ENCODE peak calls at places on chromosomes 16 and 17, in five cellular contexts. One of them, this sample, is unnamed.

GRCh38 chr17:82222816-82223215 is 6.0 kb upstream of the SLC16A3 start:
- DNase-seq in SK-N-SH: peak; percentile 41
- DNase-seq in K562: no peak
- DNase-seq in H1: no peak
- DNase-seq in GM12878: no peak
- DNase-seq in this sample: no peak

GRCh38 chr17:72682597-72682996 is 409.9 kb downstream of the SLC39A11 start:
- DNase-seq in SK-N-SH: no peak
- DNase-seq in K562: no peak
- DNase-seq in H1: no peak
- DNase-seq in GM12878: no peak
- DNase-seq in this sample: peak; percentile 72

GRCh38 chr17:79625706-79626105 is 14.9 kb upstream of the RBFOX3 start:
- DNase-seq in SK-N-SH: peak; percentile 24
- DNase-seq in K562: no peak
- DNase-seq in H1: no peak
- DNase-seq in GM12878: no peak
- DNase-seq in this sample: no peak

GRCh38 chr17:44216173-44216572 is 3.3 kb downstream of the UBTF start:
- DNase-seq in SK-N-SH: no peak
- DNase-seq in K562: no peak
- DNase-seq in H1: no peak
- DNase-seq in GM12878: peak; percentile 71
- DNase-seq in this sample: no peak

GRCh38 chr16:74186589-74186988 is 110.0 kb upstream of the PSMD7 start:
- DNase-seq in SK-N-SH: peak; percentile 33
- DNase-seq in K562: no peak
- DNase-seq in H1: no peak
- DNase-seq in GM12878: no peak
- DNase-seq in this sample: no peak

GRCh38 chr16:57589374-57589773 is 39.1 kb upstream of the ADGRG1 start:
- DNase-seq in SK-N-SH: no peak
- DNase-seq in K562: peak; percentile 6
- DNase-seq in H1: no peak
- DNase-seq in GM12878: peak; percentile 24
- DNase-seq in this sample: no peak

GRCh38 chr17:50111687-50112655 is 16.8 kb downstream of the PDK2 start:
- DNase-seq in SK-N-SH: peak; percentile 66
- DNase-seq in K562: no peak
- DNase-seq in H1: no peak
- DNase-seq in GM12878: no peak
- DNase-seq in this sample: peak; percentile 84

GRCh38 chr17:76868176-76868668 is at the start of gene MGAT5B:
- DNase-seq in SK-N-SH: peak; percentile 100
- DNase-seq in K562: peak; percentile 94
- DNase-seq in H1: peak; percentile 67
- DNase-seq in GM12878: no peak
- DNase-seq in this sample: peak; percentile 53

GRCh38 chr17:38926290-38927070 is 1.1 kb downstream of the LASP1NB start:
- DNase-seq in SK-N-SH: no peak
- DNase-seq in K562: peak; percentile 64
- DNase-seq in H1: no peak
- DNase-seq in GM12878: no peak
- DNase-seq in this sample: no peak

GRCh38 chr17:68455756-68456528 is 1.4 kb downstream of the WIPI1 start:
- DNase-seq in SK-N-SH: peak; percentile 34
- DNase-seq in K562: no peak
- DNase-seq in H1: no peak
- DNase-seq in GM12878: no peak
- DNase-seq in this sample: peak; percentile 89

GRCh38 chr16:2147378-2147777 is 1.0 kb upstream of the RAB26 start:
- DNase-seq in SK-N-SH: no peak
- DNase-seq in K562: no peak
- DNase-seq in H1: no peak
- DNase-seq in GM12878: no peak
- DNase-seq in this sample: no peak

GRCh38 chr17:16343569-16343968 is 9.7 kb downstream of the CENPV start:
- DNase-seq in SK-N-SH: no peak
- DNase-seq in K562: no peak
- DNase-seq in H1: no peak
- DNase-seq in GM12878: no peak
- DNase-seq in this sample: no peak

GRCh38 chr17:2172447-2172938 is 117.6 kb downstream of the HIC1 start:
- DNase-seq in SK-N-SH: no peak
- DNase-seq in K562: no peak
- DNase-seq in H1: no peak
- DNase-seq in GM12878: no peak
- DNase-seq in this sample: no peak

GRCh38 chr16:60329110-60329509 is 1595.0 kb upstream of the GOT2 start:
- DNase-seq in SK-N-SH: no peak
- DNase-seq in K562: no peak
- DNase-seq in H1: no peak
- DNase-seq in GM12878: no peak
- DNase-seq in this sample: no peak

GRCh38 chr17:36942031-36942599 is 4.8 kb downstream of the LHX1 start:
- DNase-seq in SK-N-SH: peak; percentile 76
- DNase-seq in K562: no peak
- DNase-seq in H1: no peak
- DNase-seq in GM12878: no peak
- DNase-seq in this sample: no peak

GRCh38 chr17:72837335-72837734 is 255.2 kb downstream of the SLC39A11 start:
- DNase-seq in SK-N-SH: no peak
- DNase-seq in K562: no peak
- DNase-seq in H1: no peak
- DNase-seq in GM12878: no peak
- DNase-seq in this sample: peak; percentile 59

GRCh38 chr16:66099261-66099660 is 267.2 kb upstream of the CDH5 start:
- DNase-seq in SK-N-SH: no peak
- DNase-seq in K562: no peak
- DNase-seq in H1: no peak
- DNase-seq in GM12878: no peak
- DNase-seq in this sample: no peak

GRCh38 chr16:8686031-8686621 is 11.7 kb downstream of the ABAT start:
- DNase-seq in SK-N-SH: peak; percentile 49
- DNase-seq in K562: no peak
- DNase-seq in H1: no peak
- DNase-seq in GM12878: no peak
- DNase-seq in this sample: no peak

GRCh38 chr16:80147021-80147680 is 393.6 kb upstream of the DYNLRB2 start:
- DNase-seq in SK-N-SH: no peak
- DNase-seq in K562: no peak
- DNase-seq in H1: no peak
- DNase-seq in GM12878: no peak
- DNase-seq in this sample: no peak

DNA sequence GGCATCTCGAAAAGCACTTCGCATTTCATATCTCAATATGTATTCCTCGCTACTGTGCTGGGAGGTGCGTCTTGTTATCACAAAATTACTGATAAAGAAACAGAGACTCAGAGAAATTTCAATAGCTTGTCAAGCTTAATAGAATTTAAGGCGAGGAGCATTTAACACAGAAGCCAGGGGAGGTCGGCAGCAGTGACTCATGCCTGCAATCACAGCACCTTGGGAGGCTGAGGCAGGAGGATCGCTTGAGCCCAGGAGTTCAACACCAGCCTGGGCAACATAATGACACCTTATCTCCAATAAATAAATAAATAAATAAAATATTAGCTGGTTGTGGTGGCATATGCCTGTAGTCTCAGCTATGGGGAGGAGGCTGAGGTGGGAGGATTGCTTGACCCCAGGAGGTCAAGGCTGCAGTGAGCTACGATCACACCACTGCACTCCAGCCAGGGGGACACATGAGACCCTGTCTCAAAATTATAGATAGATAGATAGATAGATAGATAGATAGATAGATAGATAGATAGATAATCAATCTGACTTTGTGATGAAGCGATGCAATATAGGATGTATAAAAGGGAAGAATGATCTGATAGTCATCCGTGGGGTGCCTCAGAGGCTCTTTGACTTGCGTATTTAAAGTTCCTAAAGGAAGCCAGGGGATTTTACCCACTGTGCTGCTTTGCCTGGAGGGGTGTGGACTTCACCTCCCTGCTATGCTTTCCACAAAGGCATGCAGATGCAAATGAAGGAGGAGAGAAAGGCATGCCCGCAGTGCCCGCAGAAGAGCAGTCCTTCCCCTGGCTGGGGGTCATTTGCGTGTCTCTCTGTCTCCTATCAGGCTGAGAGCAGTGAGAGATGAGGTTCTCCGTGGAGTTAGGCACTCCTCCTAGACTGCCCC is 15.9 kb upstream of the USP10 start:
- DNase-seq in SK-N-SH: no peak
- DNase-seq in K562: no peak
- DNase-seq in H1: peak; percentile 17
- DNase-seq in GM12878: no peak
- DNase-seq in this sample: no peak
- TF ChIP-seq JUND in SK-N-SH: no peak
- TF ChIP-seq JUND in K562: no peak
- TF ChIP-seq JUND in H1: no peak
- TF ChIP-seq JUND in GM12878: no peak
- TF ChIP-seq JUND in this sample: no peak

DNA sequence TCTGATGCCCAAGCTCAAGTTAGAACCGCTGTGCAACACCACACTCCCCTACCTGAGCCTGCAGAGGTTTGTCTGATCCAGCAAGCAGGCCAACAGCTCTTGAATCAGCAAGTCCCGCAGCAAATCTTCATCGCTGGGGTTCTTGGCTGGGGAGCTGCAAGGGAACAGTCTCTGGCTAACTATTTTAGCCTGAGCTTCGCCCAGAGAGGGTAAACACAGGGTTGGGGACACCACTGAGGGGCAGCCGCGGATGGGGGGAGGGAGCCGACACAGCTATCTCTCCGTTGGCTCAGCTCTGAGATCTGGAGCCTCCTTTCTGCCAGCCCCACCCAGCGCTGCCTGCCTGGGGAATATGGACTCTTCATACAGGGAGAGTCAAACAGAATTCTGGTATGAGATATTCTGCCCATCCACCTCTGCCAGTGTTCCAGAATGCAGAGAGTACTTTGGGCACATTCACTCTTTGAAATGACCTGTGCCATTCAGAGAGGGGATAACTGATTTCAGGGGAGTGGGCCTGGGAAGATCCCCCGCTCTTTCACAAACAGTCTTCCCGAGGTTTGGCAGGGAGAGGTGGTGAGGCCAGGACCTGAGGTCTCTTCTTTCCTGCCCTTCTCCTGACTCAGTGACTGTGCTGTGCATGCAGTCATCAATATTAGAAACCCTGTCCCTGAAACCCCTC is 7.4 kb downstream of the GIP start:
- DNase-seq in SK-N-SH: no peak
- DNase-seq in K562: peak; percentile 24
- DNase-seq in H1: no peak
- DNase-seq in GM12878: no peak
- DNase-seq in this sample: peak; percentile 73
- TF ChIP-seq CHD2 in SK-N-SH: no peak
- TF ChIP-seq CHD2 in K562: no peak
- TF ChIP-seq CHD2 in H1: no peak
- TF ChIP-seq CHD2 in GM12878: no peak
- TF ChIP-seq CHD2 in this sample: no peak

DNA sequence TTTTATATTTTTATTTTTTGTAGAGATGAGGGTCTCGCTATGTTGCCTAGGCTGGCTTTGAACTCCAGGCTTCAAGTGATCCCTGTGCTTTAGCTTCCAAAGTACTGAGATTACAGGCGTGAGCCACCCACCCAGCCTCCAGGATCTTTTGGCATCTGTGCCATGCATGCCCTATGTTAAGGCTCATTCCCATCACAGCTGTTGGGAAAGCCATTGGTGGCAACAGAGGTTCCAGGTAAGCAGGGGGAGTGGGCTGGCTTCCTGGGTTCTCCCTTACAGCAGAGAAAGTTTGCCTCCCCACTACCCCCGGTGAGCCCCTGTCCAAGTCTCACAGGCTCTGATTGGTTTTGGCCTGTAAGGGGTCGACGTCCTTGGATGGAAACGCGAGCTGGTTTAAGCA is 8.9 kb upstream of the MRTFB start:
- DNase-seq in SK-N-SH: no peak
- DNase-seq in K562: no peak
- DNase-seq in H1: no peak
- DNase-seq in GM12878: no peak
- DNase-seq in this sample: no peak
- TF ChIP-seq JUND in SK-N-SH: no peak
- TF ChIP-seq JUND in K562: no peak
- TF ChIP-seq JUND in H1: no peak
- TF ChIP-seq JUND in GM12878: no peak
- TF ChIP-seq JUND in this sample: no peak

DNA sequence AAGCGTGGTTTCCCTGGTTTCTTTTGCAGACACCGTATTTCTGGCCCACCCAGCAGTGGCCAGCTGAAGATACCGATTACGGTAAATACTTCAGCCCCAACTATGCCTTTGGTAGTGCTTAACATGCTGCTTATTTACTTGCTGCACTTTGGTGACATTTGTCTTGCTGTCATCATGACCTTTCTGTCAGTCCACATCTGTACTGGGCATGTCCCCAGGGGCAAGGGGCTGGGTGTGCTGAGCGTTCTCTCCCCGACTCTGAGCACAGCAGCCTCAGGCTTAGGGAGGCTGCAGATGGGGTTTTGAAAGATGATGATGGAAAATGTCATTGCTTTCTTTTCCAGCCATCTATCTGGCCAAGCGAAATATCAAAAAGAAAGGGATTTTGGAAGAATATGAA is 23.3 kb downstream of the RGS9 start:
- DNase-seq in SK-N-SH: no peak
- DNase-seq in K562: no peak
- DNase-seq in H1: no peak
- DNase-seq in GM12878: no peak
- DNase-seq in this sample: no peak
- TF ChIP-seq CHD2 in SK-N-SH: no peak
- TF ChIP-seq CHD2 in K562: no peak
- TF ChIP-seq CHD2 in H1: no peak
- TF ChIP-seq CHD2 in GM12878: no peak
- TF ChIP-seq CHD2 in this sample: no peak

GRCh38 chr17:8755590-8756255 is 2.6 kb downstream of the SPDYE4 start:
- DNase-seq in SK-N-SH: no peak
- DNase-seq in K562: no peak
- DNase-seq in H1: no peak
- DNase-seq in GM12878: no peak
- DNase-seq in this sample: no peak

GRCh38 chr17:8754890-8755289 is 3.5 kb downstream of the SPDYE4 start:
- DNase-seq in SK-N-SH: no peak
- DNase-seq in K562: no peak
- DNase-seq in H1: no peak
- DNase-seq in GM12878: no peak
- DNase-seq in this sample: no peak

GRCh38 chr17:8753136-8753975 is 5.0 kb downstream of the SPDYE4 start:
- DNase-seq in SK-N-SH: no peak
- DNase-seq in K562: no peak
- DNase-seq in H1: no peak
- DNase-seq in GM12878: no peak
- DNase-seq in this sample: no peak

GRCh38 chr17:8757189-8757588 is 1.2 kb downstream of the SPDYE4 start:
- DNase-seq in SK-N-SH: no peak
- DNase-seq in K562: no peak
- DNase-seq in H1: no peak
- DNase-seq in GM12878: no peak
- DNase-seq in this sample: no peak

GRCh38 chr17:8753976-8754440 is 4.3 kb downstream of the SPDYE4 start:
- DNase-seq in SK-N-SH: no peak
- DNase-seq in K562: no peak
- DNase-seq in H1: no peak
- DNase-seq in GM12878: no peak
- DNase-seq in this sample: peak; percentile 34
- TF ChIP-seq JUND in SK-N-SH: no peak
- TF ChIP-seq JUND in K562: no peak
- TF ChIP-seq JUND in H1: no peak
- TF ChIP-seq JUND in GM12878: no peak
- TF ChIP-seq JUND in this sample: no peak